ENCODE peak calls at places on chromosomes 2 and 18, in four cellular contexts. J is astrocyte, A is NB4, U is aorta. T is an unnamed sample.

GRCh38 chr2:47198985-47199451 is 43.9 kb upstream of the STPG4 start:
- DNase-seq in J (peak; percentile 100), A (no peak), U (no peak), T (no peak)

GRCh38 chr2:128368437-128369125 is 49.9 kb upstream of the HS6ST1 start:
- DNase-seq in J (no peak), A (no peak), U (peak; percentile 55), T (no peak)

GRCh38 chr2:239386872-239387445 is 13.9 kb downstream of the HDAC4 start:
- DNase-seq in J (no peak), A (no peak), U (peak; percentile 48), T (no peak)

GRCh38 chr2:219902870-219903269 is 275.4 kb downstream of the SLC4A3 start:
- DNase-seq in J (peak; percentile 12), A (no peak), U (no peak), T (no peak)

GRCh38 chr2:18455256-18455862 is 105.1 kb downstream of the RDH14 start:
- DNase-seq in J (peak; percentile 82), A (no peak), U (no peak), T (no peak)

GRCh38 chr18:6948656-6949055 is 168.9 kb downstream of the LAMA1 start:
- DNase-seq in J (no peak), A (no peak), U (no peak), T (no peak)

GRCh38 chr2:229454934-229455631 is 184.0 kb upstream of the PID1 start:
- DNase-seq in J (peak; percentile 99), A (no peak), U (no peak), T (no peak)

GRCh38 chr2:29615841-29616240 is 305.5 kb downstream of the ALK start:
- DNase-seq in J (no peak), A (no peak), U (no peak), T (no peak)

GRCh38 chr2:147689510-147689909 is 155.3 kb upstream of the ACVR2A start:
- DNase-seq in J (no peak), A (peak; percentile 79), U (no peak), T (no peak)

GRCh38 chr2:95719473-95720060 is 127.8 kb downstream of the TRIM43 start:
- DNase-seq in J (no peak), A (no peak), U (no peak), T (no peak)

GRCh38 chr2:74420006-74420405 is 1.4 kb downstream of the C2orf81 start:
- DNase-seq in J (no peak), A (no peak), U (no peak), T (no peak)

GRCh38 chr2:99635710-99636431 is 146.1 kb upstream of the REV1 start:
- DNase-seq in J (peak; percentile 47), A (no peak), U (peak; percentile 88), T (no peak)

GRCh38 chr2:200314976-200315567 is 8.6 kb downstream of the SPATS2L start:
- DNase-seq in J (peak; percentile 72), A (no peak), U (no peak), T (no peak)

GRCh38 chr2:26590439-26590838 is 50.7 kb downstream of the CIB4 start:
- DNase-seq in J (no peak), A (no peak), U (peak; percentile 25), T (no peak)

GRCh38 chr2:70140978-70141753 is 49.7 kb downstream of the C2orf42 start:
- DNase-seq in J (peak; percentile 23), A (peak; percentile 83), U (peak; percentile 72), T (peak; percentile 46)

GRCh38 chr18:48827321-48828200 is 123.2 kb downstream of the SMAD7 start:
- DNase-seq in J (peak; percentile 68), A (no peak), U (peak; percentile 54), T (no peak)

GRCh38 chr2:62868947-62869346 is 163.4 kb downstream of the EHBP1 start:
- DNase-seq in J (no peak), A (no peak), U (no peak), T (no peak)

GRCh38 chr18:75124967-75125358 is 84.0 kb downstream of the PTGR3 start:
- DNase-seq in J (no peak), A (no peak), U (no peak), T (no peak)

GRCh38 chr2:53877556-53877955 is 17.8 kb upstream of the GPR75 start:
- DNase-seq in J (no peak), A (no peak), U (no peak), T (no peak)

GRCh38 chr18:47209166-47209565 is 33.0 kb upstream of the IER3IP1 start:
- DNase-seq in J (no peak), A (no peak), U (no peak), T (no peak)

GRCh38 chr2:41954304-41955291 is 93.2 kb upstream of the PKDCC start:
- DNase-seq in J (no peak), A (no peak), U (no peak), T (no peak)